ENCODE peak calls at places on chromosomes 11 and 22, in four cellular contexts. R is colonic mucosa; G is CD8-positive, alpha-beta memory T cell; S is AG04450. U is an unnamed sample. For H3K27me3, the result is how much of the 10 kb centered on the place peaks cover.

GRCh38 chr11:104337273-104337672 is 173.3 kb upstream of the PDGFD start:
- DNase-seq in R (no peak), G (no peak), S (no peak), U (no peak)

GRCh38 chr11:109967121-109967520 is 126.1 kb upstream of the ZC3H12C start:
- DNase-seq in R (no peak), G (no peak), S (no peak), U (no peak)

GRCh38 chr22:17217179-17217578 is 2.1 kb downstream of the ADA2 start:
- DNase-seq in R (no peak), G (no peak), S (no peak), U (no peak)

GRCh38 chr22:40597541-40598453 is 38.7 kb downstream of the MRTFA start:
- DNase-seq in R (no peak), G (no peak), S (no peak), U (no peak)

GRCh38 chr22:31652911-31653684 is 8.9 kb downstream of the PISD start:
- DNase-seq in R (no peak), G (no peak), S (no peak), U (no peak)

GRCh38 chr22:36835903-36836302 is 19.1 kb upstream of the PVALB start:
- DNase-seq in R (no peak), G (no peak), S (no peak), U (no peak)

GRCh38 chr11:65555693-65556231 is 2.4 kb downstream of the LTBP3 start:
- DNase-seq in R (peak), G (no peak), S (peak), U (no peak)

GRCh38 chr11:74050465-74050864 is 41.6 kb upstream of the UCP3 start:
- DNase-seq in R (no peak), G (no peak), S (no peak), U (no peak)

GRCh38 chr22:20253161-20253560 is 15.0 kb downstream of the RTN4R start:
- DNase-seq in R (no peak), G (no peak), S (no peak), U (no peak)

GRCh38 chr11:3106736-3107524 is 49.7 kb upstream of the CARS1 start:
- DNase-seq in R (peak), G (no peak), S (no peak), U (no peak)

GRCh38 chr22:37133304-37134018 is 16.3 kb downstream of the IL2RB start:
- DNase-seq in R (no peak), G (no peak), S (no peak), U (no peak)

GRCh38 chr22:19679476-19680099 is 34.7 kb upstream of the SEPTIN5 start:
- DNase-seq in R (peak), G (peak), S (no peak), U (peak)

GRCh38 chr11:16607675-16608644 is 130.5 kb upstream of the C11orf58 start:
- DNase-seq in R (peak), G (no peak), S (peak), U (peak)

GRCh38 chr11:96864998-96865397 is 475.2 kb downstream of the JRKL start:
- DNase-seq in R (no peak), G (no peak), S (no peak), U (no peak)

GRCh38 chr11:35617687-35618496 is at the start of gene FJX1:
- DNase-seq in R (peak), G (no peak), S (peak), U (peak)

GRCh38 chr11:1231396-1232327 is 8.8 kb downstream of the MUC5B start:
- DNase-seq in R (peak), G (no peak), S (no peak), U (no peak)

GRCh38 chr22:40709752-40710413 is 30.6 kb downstream of the MCHR1 start:
- DNase-seq in R (no peak), G (no peak), S (peak), U (no peak)

GRCh38 chr11:112977620-112978212 is 16.5 kb downstream of the NCAM1 start:
- DNase-seq in R (no peak), G (no peak), S (no peak), U (no peak)

GRCh38 chr11:67541198-67541597 is 18.0 kb upstream of the CABP2 start:
- DNase-seq in R (no peak), G (no peak), S (no peak), U (no peak)

GRCh38 chr11:125941606-125942275 is 4.1 kb upstream of the VSIG10L2 start:
- DNase-seq in R (peak), G (no peak), S (no peak), U (peak)

GRCh38 chr11:28621648-28622215 is 513.5 kb downstream of the METTL15 start:
- DNase-seq in R (no peak), G (no peak), S (no peak), U (no peak)

GRCh38 chr22:27512283-27512761 is 289.2 kb downstream of the MN1 start:
- DNase-seq in R (peak), G (no peak), S (peak), U (peak)

GRCh38 chr11:60869451-60869825 is 2.1 kb downstream of the ZP1 start:
- DNase-seq in R (no peak), G (no peak), S (no peak), U (no peak)

GRCh38 chr22:42299586-42300285 is 29.3 kb upstream of the TCF20 start:
- DNase-seq in R (no peak), G (peak), S (no peak), U (no peak)

GRCh38 chr11:11786234-11786633 is 55.5 kb upstream of the USP47 start:
- DNase-seq in R (no peak), G (no peak), S (no peak), U (no peak)

GRCh38 chr11:92046103-92046502 is 178.5 kb upstream of the FAT3 start:
- DNase-seq in R (no peak), G (no peak), S (no peak), U (no peak)

GRCh38 chr11:124415356-124415923 is 9.2 kb downstream of the OR8B4 start:
- DNase-seq in R (no peak), G (no peak), S (peak), U (no peak)

GRCh38 chr11:124937336-124937935 is 1.6 kb upstream of the HEPACAM start:
- DNase-seq in R (no peak), G (no peak), S (no peak), U (no peak)

GRCh38 chr11:104127828-104128227 is 36.1 kb downstream of the PDGFD start:
- DNase-seq in R (no peak), G (no peak), S (no peak), U (no peak)

GRCh38 chr11:70454197-70454767 is 56.0 kb downstream of the CTTN start:
- DNase-seq in R (no peak), G (no peak), S (no peak), U (no peak)

GRCh38 chr22:35509451-35509850 is 31.2 kb upstream of the RASD2 start:
- DNase-seq in R (no peak), G (no peak), S (no peak), U (no peak)

GRCh38 chr11:2528301-2529050 is 83.7 kb downstream of the KCNQ1 start:
- DNase-seq in R (no peak), G (no peak), S (no peak), U (no peak)

GRCh38 chr11:46669606-46670243 is 30.7 kb downstream of the ARHGAP1 start:
- DNase-seq in R (no peak), G (no peak), S (no peak), U (no peak)

GRCh38 chr11:45964911-45965389 is 42.5 kb downstream of the LARGE2 start:
- DNase-seq in R (peak), G (peak), S (peak), U (peak)

GRCh38 chr22:49768961-49769690 is 58.5 kb downstream of the BRD1 start:
- DNase-seq in R (no peak), G (no peak), S (peak), U (no peak)

GRCh38 chr11:118202599-118203422 is 22.0 kb downstream of the JAML start:
- DNase-seq in R (peak), G (peak), S (no peak), U (no peak)

GRCh38 chr22:30077279-30077678 is 3.0 kb upstream of the HORMAD2 start:
- DNase-seq in R (no peak), G (no peak), S (no peak), U (no peak)
- H3K27me3 ChIP-seq in R (under half), G (under half), S (under half), U (under half)

DNA sequence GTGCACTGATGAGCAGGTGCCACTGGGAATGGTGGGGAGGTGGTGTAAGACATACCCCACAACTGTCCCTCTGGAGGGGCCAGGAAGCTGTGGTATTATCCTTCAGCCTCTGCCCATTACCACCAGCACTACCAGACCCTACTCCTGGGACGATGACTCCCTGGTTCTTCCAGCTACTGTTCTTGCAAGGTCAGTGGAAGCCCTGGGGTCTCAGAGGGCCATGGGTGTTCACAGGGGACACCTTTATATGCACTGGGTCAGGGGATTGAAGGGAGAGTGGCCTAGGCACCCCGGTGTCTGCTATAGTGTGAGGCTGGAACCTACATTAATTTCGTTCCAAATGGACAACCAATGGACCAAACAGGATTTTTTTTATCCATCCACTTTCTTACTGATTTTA is 102.1 kb downstream of the RPS6KA4 start:
- DNase-seq in R (no peak), G (no peak), S (no peak), U (no peak)
- H3K27me3 ChIP-seq in R (under half), G (under half), S (under half), U (under half)

GRCh38 chr22:47553436-47553835 is 791.0 kb downstream of the TBC1D22A start:
- DNase-seq in R (no peak), G (no peak), S (no peak), U (no peak)
- H3K27me3 ChIP-seq in R (under half), G (under half), S (under half), U (under half)

GRCh38 chr11:114133548-114134329 is 74.2 kb downstream of the ZBTB16 start:
- DNase-seq in R (no peak), G (no peak), S (no peak), U (no peak)
- H3K27me3 ChIP-seq in R (under half), G (under half), S (under half), U (under half)

GRCh38 chr11:122365545-122366380 is 249.7 kb upstream of the BLID start:
- DNase-seq in R (no peak), G (no peak), S (no peak), U (no peak)

GRCh38 chr11:122362381-122362780 is 246.4 kb upstream of the BLID start:
- DNase-seq in R (no peak), G (no peak), S (no peak), U (no peak)

GRCh38 chr11:122363306-122363705 is 247.3 kb upstream of the BLID start:
- DNase-seq in R (no peak), G (no peak), S (no peak), U (no peak)

GRCh38 chr11:122368796-122369195 is 252.8 kb upstream of the BLID start:
- DNase-seq in R (no peak), G (no peak), S (no peak), U (no peak)

DNA sequence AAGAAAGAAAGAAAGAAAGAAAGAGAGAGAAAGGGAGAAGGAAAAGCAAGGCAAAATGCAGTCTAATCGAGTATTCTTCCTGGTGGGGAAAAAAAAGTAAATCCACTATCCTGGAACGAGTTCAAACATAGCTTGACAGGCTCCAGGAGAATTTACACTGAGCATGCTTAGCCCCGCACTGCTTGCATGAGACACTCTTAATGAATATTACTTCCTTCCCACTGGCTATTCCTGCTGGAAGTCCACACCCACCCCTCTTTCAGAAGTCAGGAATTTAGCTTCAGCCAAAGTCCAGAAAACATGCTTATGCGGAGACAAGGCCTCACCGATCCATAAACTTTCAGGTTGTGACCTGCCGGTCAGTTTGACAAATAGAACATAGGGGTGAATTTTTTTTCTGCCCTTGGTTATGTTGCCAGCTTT is 251.8 kb upstream of the BLID start:
- DNase-seq in R (no peak), G (no peak), S (peak), U (no peak)
- H3K27me3 ChIP-seq in R (under half), G (under half), S (under half), U (under half)

GRCh38 chr22:22893891-22894739 is 6.5 kb downstream of the IGLL5 start:
- DNase-seq in R (no peak), G (no peak), S (no peak), U (no peak)
- H3K27me3 ChIP-seq in R (under half), G (under half), S (under half), U (under half)